ENCODE peak calls at places on chromosomes 16 and 17, in six cellular contexts. One of them, this sample, is unnamed.
A peak's percentile ranks its signal among the peaks of the same experiment; 100 is the strongest.

GRCh38 chr16:84583995-84584394 is 33.9 kb downstream of the COTL1 start:
- DNase-seq in MM.1S: no peak
- DNase-seq in cardiac fibroblast: no peak
- DNase-seq in mammary epithelial cell: no peak
- DNase-seq in sigmoid colon: no peak
- DNase-seq in HFF-Myc: no peak
- DNase-seq in this sample: no peak

GRCh38 chr16:9092282-9092962 is 978 bp downstream of the HAPSTR1 start:
- DNase-seq in MM.1S: peak; percentile 31
- DNase-seq in HFF-Myc: no peak
- DNase-seq in sigmoid colon: peak; percentile 73
- DNase-seq in cardiac fibroblast: no peak
- DNase-seq in mammary epithelial cell: no peak
- DNase-seq in this sample: no peak

GRCh38 chr17:36089888-36090836 is at the start of gene CCL3:
- DNase-seq in cardiac fibroblast: no peak
- DNase-seq in HFF-Myc: no peak
- DNase-seq in mammary epithelial cell: peak; percentile 11
- DNase-seq in MM.1S: peak; percentile 94
- DNase-seq in sigmoid colon: no peak
- DNase-seq in this sample: no peak

GRCh38 chr17:81405382-81406005 is 10.2 kb downstream of the BAHCC1 start:
- DNase-seq in sigmoid colon: peak; percentile 93
- DNase-seq in MM.1S: no peak
- DNase-seq in HFF-Myc: no peak
- DNase-seq in mammary epithelial cell: no peak
- DNase-seq in cardiac fibroblast: peak; percentile 98
- DNase-seq in this sample: no peak

GRCh38 chr16:89102035-89102776 is 8.6 kb downstream of the ACSF3 start:
- DNase-seq in MM.1S: no peak
- DNase-seq in HFF-Myc: no peak
- DNase-seq in mammary epithelial cell: no peak
- DNase-seq in sigmoid colon: no peak
- DNase-seq in cardiac fibroblast: no peak
- DNase-seq in this sample: no peak

GRCh38 chr16:10039220-10040096 is 142.8 kb downstream of the GRIN2A start:
- DNase-seq in HFF-Myc: no peak
- DNase-seq in sigmoid colon: no peak
- DNase-seq in mammary epithelial cell: no peak
- DNase-seq in cardiac fibroblast: no peak
- DNase-seq in MM.1S: peak; percentile 73
- DNase-seq in this sample: no peak

GRCh38 chr16:1003551-1004347 is 22.2 kb downstream of the SOX8 start:
- DNase-seq in cardiac fibroblast: no peak
- DNase-seq in mammary epithelial cell: no peak
- DNase-seq in MM.1S: peak; percentile 39
- DNase-seq in HFF-Myc: no peak
- DNase-seq in sigmoid colon: no peak
- DNase-seq in this sample: no peak

GRCh38 chr16:81546781-81547180 is 102.2 kb downstream of the CMIP start:
- DNase-seq in cardiac fibroblast: no peak
- DNase-seq in MM.1S: no peak
- DNase-seq in HFF-Myc: no peak
- DNase-seq in sigmoid colon: no peak
- DNase-seq in mammary epithelial cell: no peak
- DNase-seq in this sample: no peak

GRCh38 chr17:30323262-30323894 is 10.5 kb downstream of the TMIGD1 start:
- DNase-seq in sigmoid colon: no peak
- DNase-seq in HFF-Myc: no peak
- DNase-seq in mammary epithelial cell: no peak
- DNase-seq in MM.1S: no peak
- DNase-seq in cardiac fibroblast: no peak
- DNase-seq in this sample: no peak

GRCh38 chr17:57965521-57966160 is 10.4 kb upstream of the CUEDC1 start:
- DNase-seq in mammary epithelial cell: no peak
- DNase-seq in MM.1S: no peak
- DNase-seq in sigmoid colon: no peak
- DNase-seq in HFF-Myc: no peak
- DNase-seq in cardiac fibroblast: no peak
- DNase-seq in this sample: no peak

GRCh38 chr16:51638338-51639135 is 487.5 kb upstream of the SALL1 start:
- DNase-seq in HFF-Myc: no peak
- DNase-seq in sigmoid colon: no peak
- DNase-seq in cardiac fibroblast: no peak
- DNase-seq in mammary epithelial cell: peak; percentile 41
- DNase-seq in MM.1S: no peak
- DNase-seq in this sample: no peak

GRCh38 chr16:51636913-51637743 is 486.1 kb upstream of the SALL1 start:
- DNase-seq in mammary epithelial cell: peak; percentile 89
- DNase-seq in sigmoid colon: no peak
- DNase-seq in cardiac fibroblast: peak; percentile 20
- DNase-seq in HFF-Myc: no peak
- DNase-seq in MM.1S: no peak
- DNase-seq in this sample: peak; percentile 73

GRCh38 chr16:51640196-51640595 is 489.1 kb upstream of the SALL1 start:
- DNase-seq in cardiac fibroblast: no peak
- DNase-seq in HFF-Myc: no peak
- DNase-seq in sigmoid colon: no peak
- DNase-seq in mammary epithelial cell: no peak
- DNase-seq in MM.1S: no peak
- DNase-seq in this sample: no peak

GRCh38 chr16:51641191-51641765 is 490.2 kb upstream of the SALL1 start:
- DNase-seq in sigmoid colon: no peak
- DNase-seq in mammary epithelial cell: no peak
- DNase-seq in MM.1S: no peak
- DNase-seq in HFF-Myc: no peak
- DNase-seq in cardiac fibroblast: no peak
- DNase-seq in this sample: no peak

GRCh38 chr16:51637744-51638100 is 486.7 kb upstream of the SALL1 start:
- DNase-seq in HFF-Myc: no peak
- DNase-seq in sigmoid colon: no peak
- DNase-seq in mammary epithelial cell: peak; percentile 2
- DNase-seq in MM.1S: no peak
- DNase-seq in cardiac fibroblast: peak; percentile 20
- DNase-seq in this sample: no peak
- TF ChIP-seq CTCF in HFF-Myc: no peak
- TF ChIP-seq CTCF in sigmoid colon: no peak
- TF ChIP-seq CTCF in mammary epithelial cell: no peak
- TF ChIP-seq CTCF in MM.1S: no peak
- TF ChIP-seq CTCF in cardiac fibroblast: no peak
- TF ChIP-seq CTCF in this sample: no peak

GRCh38 chr16:65154321-65154720 is 32.5 kb upstream of the CDH11 start:
- DNase-seq in MM.1S: no peak
- DNase-seq in cardiac fibroblast: no peak
- DNase-seq in sigmoid colon: no peak
- DNase-seq in mammary epithelial cell: no peak
- DNase-seq in HFF-Myc: no peak
- DNase-seq in this sample: no peak
- TF ChIP-seq CTCF in MM.1S: no peak
- TF ChIP-seq CTCF in cardiac fibroblast: no peak
- TF ChIP-seq CTCF in sigmoid colon: no peak
- TF ChIP-seq CTCF in mammary epithelial cell: no peak
- TF ChIP-seq CTCF in HFF-Myc: no peak
- TF ChIP-seq CTCF in this sample: no peak

DNA sequence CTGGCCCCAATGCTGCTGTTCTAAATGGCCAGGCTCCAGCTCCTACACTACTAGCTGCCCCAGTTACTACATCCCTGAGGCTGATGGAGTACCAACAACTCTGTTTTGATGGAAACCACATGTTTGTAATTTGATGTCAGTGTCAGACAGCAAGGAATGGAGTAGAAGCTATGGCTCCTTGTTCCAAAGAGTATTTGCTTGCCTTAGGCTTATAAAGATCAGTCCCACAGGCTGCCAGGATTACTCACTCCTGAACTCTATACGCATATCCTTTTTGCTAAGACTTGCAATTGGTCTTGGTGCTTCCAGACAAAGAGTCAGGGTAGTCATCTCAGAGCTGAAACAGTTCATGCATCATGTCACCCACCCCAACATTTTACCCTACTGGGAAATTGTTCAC is 139.6 kb downstream of the HS3ST3A1 start:
- DNase-seq in cardiac fibroblast: peak; percentile 16
- DNase-seq in HFF-Myc: peak; percentile 46
- DNase-seq in MM.1S: no peak
- DNase-seq in mammary epithelial cell: no peak
- DNase-seq in sigmoid colon: no peak
- DNase-seq in this sample: no peak
- TF ChIP-seq CTCF in cardiac fibroblast: no peak
- TF ChIP-seq CTCF in HFF-Myc: no peak
- TF ChIP-seq CTCF in MM.1S: no peak
- TF ChIP-seq CTCF in mammary epithelial cell: no peak
- TF ChIP-seq CTCF in sigmoid colon: no peak
- TF ChIP-seq CTCF in this sample: no peak

GRCh38 chr17:42002792-42003301 is 14.4 kb downstream of the DNAJC7 start:
- DNase-seq in sigmoid colon: no peak
- DNase-seq in mammary epithelial cell: no peak
- DNase-seq in HFF-Myc: no peak
- DNase-seq in MM.1S: no peak
- DNase-seq in cardiac fibroblast: no peak
- DNase-seq in this sample: no peak
- TF ChIP-seq CTCF in sigmoid colon: no peak
- TF ChIP-seq CTCF in mammary epithelial cell: no peak
- TF ChIP-seq CTCF in HFF-Myc: no peak
- TF ChIP-seq CTCF in MM.1S: no peak
- TF ChIP-seq CTCF in cardiac fibroblast: no peak
- TF ChIP-seq CTCF in this sample: no peak

DNA sequence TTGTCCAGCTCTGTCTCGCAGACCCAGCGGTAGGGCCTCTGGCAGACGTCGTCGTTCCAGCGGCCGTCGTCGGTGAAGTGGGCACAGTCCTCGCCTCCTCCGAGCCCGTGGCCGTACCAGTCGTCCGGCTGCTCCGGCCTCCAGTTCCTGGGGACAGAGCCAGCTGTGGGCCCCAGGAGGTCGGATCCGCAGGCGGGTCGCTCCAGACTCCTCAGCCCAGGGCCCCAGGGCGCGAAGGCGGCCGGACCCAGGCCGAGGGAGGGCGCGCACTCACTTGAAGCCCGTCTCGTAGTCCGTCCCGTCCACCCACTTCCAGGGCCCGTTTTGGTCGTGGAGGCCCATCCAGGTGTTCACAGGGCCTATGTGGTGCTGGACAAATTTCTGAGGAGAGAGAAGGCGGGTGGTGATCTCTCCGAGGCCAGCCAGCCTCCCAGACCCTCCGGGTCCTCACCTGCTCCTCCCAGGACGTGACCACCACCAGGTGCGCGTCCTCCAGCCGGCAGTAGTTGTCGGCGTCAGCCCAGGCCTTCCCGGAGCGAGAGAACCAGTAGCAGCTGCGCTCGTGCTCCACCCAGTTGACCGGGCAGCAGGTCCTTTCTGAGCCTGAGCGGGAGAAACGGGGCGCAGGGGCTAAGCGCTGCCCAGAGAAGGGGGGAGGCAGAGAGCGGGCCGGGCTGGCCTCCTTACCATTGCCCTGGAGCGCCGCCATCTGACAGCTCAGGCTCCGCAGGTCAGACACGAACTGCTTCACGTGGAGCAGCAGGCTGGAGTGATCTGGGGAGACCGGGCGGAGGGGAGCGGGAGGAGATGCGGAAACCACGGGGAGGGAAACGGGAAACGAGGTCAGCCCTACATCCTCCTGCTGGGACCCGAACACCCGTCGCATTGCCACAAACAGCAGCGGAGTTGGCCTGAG is 5.2 kb downstream of the ASGR1 start:
- DNase-seq in MM.1S: no peak
- DNase-seq in cardiac fibroblast: peak; percentile 34
- DNase-seq in HFF-Myc: no peak
- DNase-seq in mammary epithelial cell: no peak
- DNase-seq in sigmoid colon: peak; percentile 76
- DNase-seq in this sample: no peak
- TF ChIP-seq CTCF in MM.1S: no peak
- TF ChIP-seq CTCF in cardiac fibroblast: no peak
- TF ChIP-seq CTCF in HFF-Myc: no peak
- TF ChIP-seq CTCF in mammary epithelial cell: peak; percentile 28
- TF ChIP-seq CTCF in sigmoid colon: no peak
- TF ChIP-seq CTCF in this sample: no peak

GRCh38 chr16:57732683-57733082 is 2.9 kb upstream of the KATNB1 start:
- DNase-seq in MM.1S: no peak
- DNase-seq in sigmoid colon: no peak
- DNase-seq in mammary epithelial cell: no peak
- DNase-seq in cardiac fibroblast: no peak
- DNase-seq in HFF-Myc: no peak
- DNase-seq in this sample: no peak

GRCh38 chr16:57734308-57734924 is 1.2 kb upstream of the KATNB1 start:
- DNase-seq in HFF-Myc: no peak
- DNase-seq in cardiac fibroblast: no peak
- DNase-seq in mammary epithelial cell: no peak
- DNase-seq in MM.1S: no peak
- DNase-seq in sigmoid colon: no peak
- DNase-seq in this sample: peak; percentile 9

GRCh38 chr16:57735755-57736418 is at the start of gene KATNB1:
- DNase-seq in cardiac fibroblast: no peak
- DNase-seq in sigmoid colon: peak; percentile 69
- DNase-seq in mammary epithelial cell: no peak
- DNase-seq in MM.1S: no peak
- DNase-seq in HFF-Myc: no peak
- DNase-seq in this sample: no peak

GRCh38 chr16:57736419-57737281 is 1.1 kb downstream of the KATNB1 start:
- DNase-seq in mammary epithelial cell: peak; percentile 59
- DNase-seq in cardiac fibroblast: peak; percentile 78
- DNase-seq in HFF-Myc: peak; percentile 30
- DNase-seq in sigmoid colon: peak; percentile 67
- DNase-seq in MM.1S: peak; percentile 40
- DNase-seq in this sample: no peak

DNA sequence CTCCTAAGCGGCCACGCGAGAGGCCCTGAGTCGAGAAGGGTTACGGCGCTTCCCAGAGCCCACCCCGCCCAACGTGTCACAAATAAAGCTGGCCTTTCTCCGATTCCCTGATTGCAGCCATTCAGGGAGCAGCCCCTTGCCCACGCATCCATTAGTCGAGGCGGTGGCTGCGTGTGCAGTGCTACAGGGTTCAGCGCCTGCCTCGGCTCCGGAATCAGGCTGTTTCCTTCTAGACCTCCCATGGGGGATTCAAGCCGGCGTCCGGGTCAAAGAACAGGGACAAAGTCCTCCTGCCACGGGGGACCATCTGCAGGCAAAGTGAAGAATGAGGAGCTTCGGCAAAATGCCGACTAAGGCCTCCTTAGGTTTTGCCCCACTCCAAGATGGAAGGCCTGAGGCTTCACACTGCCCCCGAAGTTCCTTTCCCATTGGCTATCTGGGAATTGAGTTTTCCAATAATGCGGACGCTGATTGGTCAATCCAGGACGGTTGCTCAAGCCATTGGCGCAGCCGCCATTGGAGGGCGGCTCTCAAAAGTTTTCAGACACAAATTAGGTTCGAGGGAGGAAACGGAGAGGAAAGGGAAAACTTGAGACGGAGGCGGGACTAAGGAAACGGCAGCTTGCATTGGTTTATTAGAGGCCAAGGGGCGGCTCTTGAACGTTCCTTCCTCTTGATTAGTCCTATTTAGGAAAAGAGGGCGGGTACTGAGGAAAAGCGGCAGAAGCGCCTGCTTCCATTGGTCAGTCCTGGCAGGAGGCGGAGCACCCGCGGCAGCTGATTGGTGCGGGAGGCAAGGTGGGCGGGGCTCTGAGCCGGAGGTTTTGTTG is 430 bp upstream of the KATNB1 start:
- DNase-seq in sigmoid colon: peak; percentile 99
- DNase-seq in cardiac fibroblast: peak; percentile 100
- DNase-seq in MM.1S: peak; percentile 100
- DNase-seq in mammary epithelial cell: peak; percentile 100
- DNase-seq in HFF-Myc: peak; percentile 100
- DNase-seq in this sample: peak; percentile 98
- TF ChIP-seq CTCF in sigmoid colon: no peak
- TF ChIP-seq CTCF in cardiac fibroblast: no peak
- TF ChIP-seq CTCF in MM.1S: no peak
- TF ChIP-seq CTCF in mammary epithelial cell: no peak
- TF ChIP-seq CTCF in HFF-Myc: no peak
- TF ChIP-seq CTCF in this sample: no peak

GRCh38 chr17:33335491-33336173 is 42.5 kb upstream of the ASIC2 start:
- DNase-seq in sigmoid colon: no peak
- DNase-seq in MM.1S: no peak
- DNase-seq in HFF-Myc: no peak
- DNase-seq in mammary epithelial cell: no peak
- DNase-seq in cardiac fibroblast: no peak
- DNase-seq in this sample: no peak
- TF ChIP-seq CTCF in sigmoid colon: no peak
- TF ChIP-seq CTCF in MM.1S: no peak
- TF ChIP-seq CTCF in HFF-Myc: no peak
- TF ChIP-seq CTCF in mammary epithelial cell: no peak
- TF ChIP-seq CTCF in cardiac fibroblast: no peak
- TF ChIP-seq CTCF in this sample: no peak

This sample was measured in RWPE2.